ENCODE peak calls at places on chromosomes 11 and 22, in four cellular contexts. X is stomach, O is lower leg skin, D is heart left ventricle. U is an unnamed sample.

GRCh38 chr11:2212411-2213251 is 41.0 kb upstream of the TH start:
- DNase-seq in X (peak; percentile 55), O (peak; percentile 12), D (no peak), U (peak; percentile 91)

GRCh38 chr22:28442951-28443876 is 236.4 kb downstream of the TTC28 start:
- DNase-seq in X (peak; percentile 62), O (peak; percentile 70), D (peak; percentile 82), U (no peak)

GRCh38 chr22:30205281-30206115 is 41.1 kb downstream of the LIF start:
- DNase-seq in X (peak; percentile 25), O (peak; percentile 73), D (peak; percentile 75), U (no peak)

GRCh38 chr11:26149585-26149984 is 182.3 kb upstream of the ANO3 start:
- DNase-seq in X (no peak), O (no peak), D (no peak), U (no peak)

GRCh38 chr11:90124371-90124770 is 10.1 kb upstream of the NAALAD2 start:
- DNase-seq in X (no peak), O (no peak), D (no peak), U (no peak)

GRCh38 chr22:37599161-37599560 is 9.5 kb upstream of the GGA1 start:
- DNase-seq in X (no peak), O (peak; percentile 46), D (peak; percentile 61), U (no peak)

GRCh38 chr22:43008509-43008908 is 6.4 kb downstream of the PACSIN2 start:
- DNase-seq in X (no peak), O (no peak), D (no peak), U (no peak)

GRCh38 chr11:96863520-96863919 is 473.7 kb downstream of the JRKL start:
- DNase-seq in X (no peak), O (no peak), D (peak; percentile 95), U (no peak)

GRCh38 chr11:8333431-8334401 is 70.0 kb upstream of the LMO1 start:
- DNase-seq in X (no peak), O (no peak), D (no peak), U (no peak)

GRCh38 chr11:92298238-92298565 is 73.6 kb downstream of the FAT3 start:
- DNase-seq in X (no peak), O (no peak), D (no peak), U (no peak)

GRCh38 chr22:32752868-32753520 is 48.5 kb upstream of the TIMP3 start:
- DNase-seq in X (no peak), O (no peak), D (peak; percentile 62), U (no peak)

GRCh38 chr11:23554002-23554401 is 693.7 kb upstream of the CCDC179 start:
- DNase-seq in X (no peak), O (no peak), D (no peak), U (no peak)

GRCh38 chr11:23859087-23859486 is 637.8 kb upstream of the LUZP2 start:
- DNase-seq in X (no peak), O (no peak), D (no peak), U (no peak)

GRCh38 chr11:33490842-33491370 is 209.7 kb downstream of the C11orf91 start:
- DNase-seq in X (no peak), O (no peak), D (no peak), U (peak; percentile 13)

GRCh38 chr11:124887667-124888013 is 10.0 kb downstream of the ROBO4 start:
- DNase-seq in X (no peak), O (no peak), D (no peak), U (no peak)

GRCh38 chr11:111635706-111636045 is 33.4 kb downstream of the SIK2 start:
- DNase-seq in X (no peak), O (no peak), D (peak; percentile 63), U (no peak)

GRCh38 chr22:41927813-41928212 is 1.2 kb upstream of the TNFRSF13C start:
- DNase-seq in X (no peak), O (no peak), D (no peak), U (no peak)

GRCh38 chr22:49872347-49872746 is 18.7 kb downstream of the ZBED4 start:
- DNase-seq in X (no peak), O (no peak), D (no peak), U (no peak)

GRCh38 chr11:1520209-1520986 is 33.8 kb upstream of the MOB2 start:
- DNase-seq in X (no peak), O (no peak), D (no peak), U (no peak)

GRCh38 chr22:38762607-38763006 is 6.8 kb upstream of the SUN2 start:
- DNase-seq in X (no peak), O (no peak), D (no peak), U (no peak)

GRCh38 chr11:117334896-117335295 is 7.2 kb downstream of the CEP164 start:
- DNase-seq in X (no peak), O (no peak), D (no peak), U (no peak)

GRCh38 chr22:43891360-43892182 is at the start of gene PNPLA5:
- DNase-seq in X (no peak), O (no peak), D (no peak), U (no peak)

GRCh38 chr22:30159561-30160353 is 79.5 kb downstream of the HORMAD2 start:
- DNase-seq in X (no peak), O (no peak), D (no peak), U (no peak)

GRCh38 chr11:2929880-2930704 is 872 bp upstream of the PHLDA2 start:
- DNase-seq in X (peak; percentile 52), O (no peak), D (peak; percentile 38), U (no peak)

GRCh38 chr11:62507023-62507422 is 39.6 kb downstream of the AHNAK start:
- DNase-seq in X (no peak), O (no peak), D (no peak), U (no peak)

GRCh38 chr22:41382098-41382578 is 396 bp downstream of the TEF start:
- DNase-seq in X (peak; percentile 66), O (peak; percentile 72), D (peak; percentile 81), U (no peak)

GRCh38 chr11:103395612-103396011 is 286.4 kb downstream of the DYNC2H1 start:
- DNase-seq in X (no peak), O (no peak), D (no peak), U (no peak)

DNA sequence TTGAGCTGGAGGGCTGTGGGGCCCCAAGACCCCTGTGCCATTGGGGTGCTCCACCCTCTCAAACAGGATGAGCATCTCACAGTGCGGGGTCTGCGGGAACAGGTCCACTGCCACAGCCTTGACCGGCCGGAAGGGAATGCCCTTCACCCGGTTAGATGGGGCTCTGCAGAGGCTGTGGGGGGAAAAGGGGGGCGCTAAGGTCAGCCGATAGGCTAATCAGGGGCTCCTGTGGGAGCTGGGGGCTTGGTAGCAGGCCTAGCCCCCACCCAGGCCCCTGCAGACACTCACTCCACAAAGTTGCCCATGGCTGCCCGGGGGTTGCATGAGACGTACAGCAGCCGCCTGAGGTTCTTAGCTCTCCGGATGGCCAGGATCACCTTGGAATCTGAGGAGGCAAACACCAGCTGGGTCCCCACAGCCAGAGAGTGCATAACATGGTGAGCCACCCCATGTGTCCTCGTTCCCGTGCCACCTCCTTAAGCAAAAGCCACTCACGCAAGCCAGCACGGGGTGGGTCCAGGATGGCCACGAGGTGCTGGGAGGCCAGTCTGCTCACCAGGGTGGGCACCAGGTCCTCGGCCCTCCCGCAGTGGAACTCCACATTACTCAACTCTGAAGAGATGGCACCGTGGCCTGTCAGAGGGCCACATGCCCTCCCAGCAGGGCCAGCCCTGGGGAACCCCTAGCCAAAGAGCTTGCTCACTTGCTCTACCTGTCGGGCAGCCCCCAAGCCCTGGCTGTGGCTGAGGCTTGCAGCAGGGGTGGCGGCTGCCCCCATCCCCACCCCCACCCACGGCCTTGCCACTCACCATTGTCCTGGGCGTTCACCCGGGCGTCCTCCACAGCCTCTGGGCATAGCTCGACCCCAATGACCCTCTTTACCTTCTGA is 3.0 kb upstream of the RANBP1 start:
- DNase-seq in X (no peak), O (no peak), D (peak; percentile 10), U (no peak)
- TF ChIP-seq POLR2A in X (no peak), O (no peak), D (no peak), U (no peak)

DNA sequence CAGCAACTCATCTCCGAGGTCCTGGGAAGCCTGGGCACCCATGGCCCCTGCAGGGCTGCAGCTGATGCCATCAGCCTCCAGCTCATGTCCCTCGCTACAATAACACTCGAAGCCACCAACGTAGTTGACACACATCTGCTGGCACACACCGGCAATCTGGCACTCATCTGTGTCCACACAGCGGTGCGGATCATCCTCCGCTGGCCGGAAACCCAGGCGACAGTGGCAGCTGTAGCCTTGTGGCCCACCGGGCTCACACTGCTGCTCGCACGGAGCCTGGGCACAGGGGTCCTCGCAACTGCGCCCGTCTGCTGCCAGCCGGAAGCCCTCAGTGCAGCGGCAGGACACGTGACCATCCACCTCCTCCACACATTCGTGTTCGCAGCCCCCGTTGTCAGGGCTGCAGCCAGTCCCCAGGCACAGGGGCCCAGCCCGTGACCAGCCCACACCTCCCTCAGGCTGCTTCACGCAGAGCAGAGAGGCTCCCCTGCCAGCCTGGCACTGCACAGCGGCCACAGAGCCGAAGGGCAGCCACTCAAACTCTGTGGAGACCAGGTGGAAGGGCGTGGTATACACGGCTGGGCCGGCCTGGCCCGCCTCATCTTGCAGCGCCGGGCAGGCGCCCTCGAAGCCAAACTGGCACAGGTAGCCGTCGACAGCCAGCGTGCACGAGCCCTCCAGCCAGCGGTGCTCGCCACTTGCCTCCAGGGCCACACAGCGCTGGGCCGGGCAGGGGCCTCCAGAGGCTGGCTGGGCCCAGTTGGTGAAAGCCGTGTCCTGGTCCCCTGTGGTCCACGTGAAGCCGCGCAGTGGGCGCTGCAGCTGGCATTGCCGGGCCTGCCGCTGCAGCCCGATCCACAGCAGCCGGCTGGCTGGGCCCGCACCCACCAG is 678 bp downstream of the CD248 start:
- DNase-seq in X (no peak), O (no peak), D (no peak), U (no peak)
- H3K4me3 ChIP-seq in X (peak overlapping the region; percentile 50), O (peak overlapping the region; percentile 10), D (peak overlapping the region; percentile 42), U (peak overlapping the region; percentile 68)

DNA sequence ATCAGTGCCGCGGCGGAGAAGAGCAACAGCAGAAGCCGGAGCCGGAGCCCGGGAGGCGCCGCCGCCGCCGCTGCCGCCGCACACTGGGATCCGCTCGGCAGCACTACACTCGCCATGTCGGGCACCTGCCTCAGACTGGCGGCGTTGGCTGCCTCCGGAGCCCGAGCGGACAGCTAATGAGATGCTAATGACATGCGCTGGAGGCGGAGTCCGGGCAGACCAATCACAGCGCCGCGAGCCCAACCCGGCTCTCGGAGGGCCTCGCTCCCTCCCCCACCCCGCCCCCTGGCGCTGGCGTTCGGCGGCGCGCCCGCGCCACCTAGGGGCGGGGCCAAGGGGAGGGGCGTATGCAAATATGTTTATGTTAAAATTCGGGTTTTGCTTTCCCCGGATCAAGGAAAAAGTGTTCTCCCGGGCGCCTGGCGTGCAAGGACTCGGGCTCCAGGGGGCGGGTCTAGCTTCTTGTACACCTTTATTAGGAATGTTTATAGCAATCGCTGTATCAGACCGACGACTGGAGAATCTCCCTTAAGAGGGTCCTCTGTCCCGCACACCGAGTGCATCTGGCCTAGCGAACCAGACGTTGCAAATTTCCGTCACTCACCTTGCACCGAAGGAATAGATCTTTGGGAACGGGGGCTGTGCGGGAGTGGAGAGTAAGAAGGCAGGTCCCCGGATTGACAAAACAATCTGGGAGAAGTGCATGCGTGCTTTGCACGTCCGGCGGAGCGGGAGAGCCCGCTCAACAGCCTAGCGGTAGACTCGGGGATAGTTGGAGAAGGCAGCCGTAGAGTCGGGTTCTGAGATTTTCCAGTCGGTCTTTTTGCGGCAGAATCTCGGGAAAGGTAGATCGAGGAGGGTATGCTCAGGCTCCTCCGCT is at the start of gene CADM1:
- DNase-seq in X (peak; percentile 96), O (peak; percentile 90), D (peak; percentile 97), U (no peak)
- TF ChIP-seq POLR2A in X (peak; percentile 80), O (no peak), D (peak; percentile 80), U (peak; percentile 78)

DNA sequence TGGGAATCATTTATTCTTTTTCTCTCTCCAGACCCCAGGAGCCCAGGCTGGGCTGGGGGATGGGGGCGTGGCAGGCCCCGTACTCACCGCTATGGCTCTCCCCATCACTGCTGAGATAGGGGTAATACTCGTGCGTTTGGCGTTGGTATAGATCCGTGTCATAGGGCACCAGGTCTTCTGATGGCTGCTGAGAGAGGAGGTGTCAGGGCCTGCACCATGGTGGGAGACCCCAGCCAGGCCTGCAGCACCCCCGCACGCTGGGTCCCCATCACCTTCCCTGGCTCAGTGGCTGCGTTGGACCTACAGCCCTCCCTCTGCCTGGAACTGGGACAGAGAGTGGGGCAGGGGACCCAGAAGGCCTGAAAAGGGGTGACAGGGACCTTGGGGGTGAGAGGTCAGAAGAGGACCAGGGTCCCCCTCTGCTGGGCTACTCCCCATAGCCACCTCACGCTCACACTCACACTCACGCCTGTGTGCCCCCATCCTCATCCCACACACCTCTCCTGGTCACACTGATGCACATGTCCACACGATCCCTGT is 2.7 kb downstream of the SPI1 start:
- DNase-seq in X (no peak), O (no peak), D (no peak), U (no peak)
- H3K4me3 ChIP-seq in X (peak overlapping the region; percentile 37), O (no peak overlapping the region), D (no peak overlapping the region), U (no peak overlapping the region)

U was measured in vagina.